ENCODE peak calls at places on chromosomes 12 and 14, in six cellular contexts. I, G, C, P, U and X are unnamed samples.

GRCh38 chr12:9135903-9136310 is 20.2 kb upstream of the A2M start:
- DNase-seq in P (no peak), G (no peak), C (no peak), U (no peak), I (no peak), X (no peak)

GRCh38 chr14:37591311-37591940 is 3.6 kb downstream of the FOXA1 start:
- DNase-seq in I (no peak), U (no peak), C (no peak), G (no peak), P (no peak), X (no peak)

GRCh38 chr12:101929365-101930041 is 52.1 kb downstream of the DRAM1 start:
- DNase-seq in U (no peak), I (no peak), P (no peak), G (no peak), C (no peak), X (no peak)

GRCh38 chr14:90294872-90295271 is 36.9 kb downstream of the NRDE2 start:
- DNase-seq in I (no peak), C (no peak), G (no peak), P (no peak), U (no peak), X (no peak)

GRCh38 chr14:104443391-104444158 is 136.0 kb upstream of the C14orf180 start:
- DNase-seq in I (no peak), P (no peak), U (no peak), G (no peak), C (no peak), X (no peak)

GRCh38 chr14:32004300-32004699 is 72.8 kb upstream of the ARHGAP5 start:
- DNase-seq in C (no peak), P (no peak), I (no peak), G (peak; percentile 79), U (peak; percentile 29), X (no peak)

GRCh38 chr12:64560395-64561301 is 49.6 kb upstream of the RASSF3 start:
- DNase-seq in P (no peak), C (no peak), G (peak; percentile 91), I (peak; percentile 77), U (peak; percentile 91), X (no peak)

GRCh38 chr12:62006076-62006732 is 254.0 kb upstream of the USP15 start:
- DNase-seq in C (no peak), P (no peak), G (peak; percentile 12), U (peak; percentile 39), I (no peak), X (peak; percentile 65)

GRCh38 chr12:45415393-45415817 is 199.5 kb downstream of the ANO6 start:
- DNase-seq in I (peak; percentile 99), U (peak; percentile 99), P (no peak), G (peak; percentile 100), C (no peak), X (no peak)

GRCh38 chr12:130031571-130032189 is 127.9 kb upstream of the TMEM132D start:
- DNase-seq in I (no peak), G (no peak), P (no peak), U (peak; percentile 26), C (peak; percentile 16), X (no peak)

GRCh38 chr12:13171921-13172859 is 24.3 kb upstream of the EMP1 start:
- DNase-seq in G (no peak), I (no peak), C (no peak), U (peak; percentile 46), P (no peak), X (no peak)